ENCODE peak calls at places on chromosomes 7 and 10, in five cellular contexts. One of them, this sample, is unnamed.

GRCh38 chr7:147308539-147308938 is 1191.9 kb downstream of the CNTNAP2 start:
- DNase-seq in choroid plexus epithelial cell: no peak
- DNase-seq in GM23338: peak
- DNase-seq in A673: no peak
- DNase-seq in Caco-2: peak
- DNase-seq in this sample: no peak

GRCh38 chr10:5552376-5553321 is 27.9 kb downstream of the CALML3 start:
- DNase-seq in choroid plexus epithelial cell: no peak
- DNase-seq in GM23338: no peak
- DNase-seq in A673: no peak
- DNase-seq in Caco-2: no peak
- DNase-seq in this sample: no peak

GRCh38 chr10:86364551-86365345 is 1.8 kb downstream of the GRID1 start:
- DNase-seq in choroid plexus epithelial cell: no peak
- DNase-seq in GM23338: peak
- DNase-seq in A673: no peak
- DNase-seq in Caco-2: no peak
- DNase-seq in this sample: no peak

GRCh38 chr10:61411651-61412050 is 41.5 kb downstream of the TMEM26 start:
- DNase-seq in choroid plexus epithelial cell: no peak
- DNase-seq in GM23338: no peak
- DNase-seq in A673: no peak
- DNase-seq in Caco-2: no peak
- DNase-seq in this sample: no peak

GRCh38 chr10:62380002-62380401 is 5.8 kb downstream of the ZNF365 start:
- DNase-seq in choroid plexus epithelial cell: peak
- DNase-seq in GM23338: no peak
- DNase-seq in A673: peak
- DNase-seq in Caco-2: peak
- DNase-seq in this sample: peak

GRCh38 chr10:667096-667495 is 22.4 kb downstream of the DIP2C start:
- DNase-seq in choroid plexus epithelial cell: no peak
- DNase-seq in GM23338: no peak
- DNase-seq in A673: no peak
- DNase-seq in Caco-2: no peak
- DNase-seq in this sample: no peak

GRCh38 chr10:110151467-110151866 is 55.9 kb upstream of the MXI1 start:
- DNase-seq in choroid plexus epithelial cell: no peak
- DNase-seq in GM23338: no peak
- DNase-seq in A673: no peak
- DNase-seq in Caco-2: no peak
- DNase-seq in this sample: peak

GRCh38 chr7:35717516-35717915 is 22.6 kb upstream of the HERPUD2 start:
- DNase-seq in choroid plexus epithelial cell: no peak
- DNase-seq in GM23338: no peak
- DNase-seq in A673: no peak
- DNase-seq in Caco-2: no peak
- DNase-seq in this sample: no peak

GRCh38 chr10:101901340-101901739 is 57.7 kb upstream of the KCNIP2 start:
- DNase-seq in choroid plexus epithelial cell: no peak
- DNase-seq in GM23338: peak
- DNase-seq in A673: no peak
- DNase-seq in Caco-2: no peak
- DNase-seq in this sample: no peak

GRCh38 chr10:123170961-123171360 is 16.8 kb downstream of the BUB3 start:
- DNase-seq in choroid plexus epithelial cell: no peak
- DNase-seq in GM23338: no peak
- DNase-seq in A673: no peak
- DNase-seq in Caco-2: no peak
- DNase-seq in this sample: no peak

GRCh38 chr10:96695366-96695765 is 24.9 kb downstream of the PIK3AP1 start:
- DNase-seq in choroid plexus epithelial cell: peak
- DNase-seq in GM23338: no peak
- DNase-seq in A673: no peak
- DNase-seq in Caco-2: no peak
- DNase-seq in this sample: no peak
- H3K4me3 ChIP-seq in choroid plexus epithelial cell: no peak
- H3K4me3 ChIP-seq in GM23338: no peak
- H3K4me3 ChIP-seq in A673: no peak
- H3K4me3 ChIP-seq in Caco-2: no peak
- H3K4me3 ChIP-seq in this sample: no peak

GRCh38 chr10:119403927-119404326 is 138.6 kb downstream of the RGS10 start:
- DNase-seq in choroid plexus epithelial cell: no peak
- DNase-seq in GM23338: no peak
- DNase-seq in A673: no peak
- DNase-seq in Caco-2: no peak
- DNase-seq in this sample: no peak
- TF ChIP-seq CTCF in choroid plexus epithelial cell: peak
- TF ChIP-seq CTCF in GM23338: no peak
- TF ChIP-seq CTCF in A673: no peak
- TF ChIP-seq CTCF in Caco-2: no peak
- TF ChIP-seq CTCF in this sample: no peak

GRCh38 chr10:131902691-131903090 is 1.9 kb downstream of the PPP2R2D start:
- DNase-seq in choroid plexus epithelial cell: no peak
- DNase-seq in GM23338: no peak
- DNase-seq in A673: no peak
- DNase-seq in Caco-2: no peak
- DNase-seq in this sample: no peak

GRCh38 chr10:131900350-131901152 is at the start of gene PPP2R2D:
- DNase-seq in choroid plexus epithelial cell: peak
- DNase-seq in GM23338: peak
- DNase-seq in A673: peak
- DNase-seq in Caco-2: peak
- DNase-seq in this sample: peak

GRCh38 chr10:131899695-131900349 is 986 bp upstream of the PPP2R2D start:
- DNase-seq in choroid plexus epithelial cell: no peak
- DNase-seq in GM23338: peak
- DNase-seq in A673: peak
- DNase-seq in Caco-2: peak
- DNase-seq in this sample: no peak

GRCh38 chr10:131901181-131901829 is 497 bp downstream of the PPP2R2D start:
- DNase-seq in choroid plexus epithelial cell: peak
- DNase-seq in GM23338: peak
- DNase-seq in A673: peak
- DNase-seq in Caco-2: peak
- DNase-seq in this sample: peak

DNA sequence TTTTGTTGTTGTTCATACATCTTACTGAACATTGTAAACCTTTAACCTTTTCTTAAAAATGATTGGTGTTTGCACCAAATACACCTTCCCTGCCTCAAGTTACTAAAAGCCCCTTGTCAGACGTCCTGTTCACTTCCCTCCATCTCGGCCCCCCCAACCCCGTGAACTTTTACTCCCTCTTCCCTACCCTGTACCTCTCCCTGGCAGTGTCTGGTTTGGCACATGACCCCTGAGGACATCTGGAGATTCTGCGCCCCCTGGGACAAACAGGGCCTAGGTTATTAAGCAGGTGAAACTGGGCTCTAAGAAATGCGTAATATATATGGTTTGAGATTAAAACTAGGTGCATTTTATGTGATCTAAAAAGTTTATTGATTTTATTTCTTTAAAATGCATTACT is 1.4 kb downstream of the PPP2R2D start:
- DNase-seq in choroid plexus epithelial cell: no peak
- DNase-seq in GM23338: no peak
- DNase-seq in A673: no peak
- DNase-seq in Caco-2: no peak
- DNase-seq in this sample: no peak
- H3K4me3 ChIP-seq in choroid plexus epithelial cell: peak
- H3K4me3 ChIP-seq in GM23338: peak
- H3K4me3 ChIP-seq in A673: peak
- H3K4me3 ChIP-seq in Caco-2: peak
- H3K4me3 ChIP-seq in this sample: peak

DNA sequence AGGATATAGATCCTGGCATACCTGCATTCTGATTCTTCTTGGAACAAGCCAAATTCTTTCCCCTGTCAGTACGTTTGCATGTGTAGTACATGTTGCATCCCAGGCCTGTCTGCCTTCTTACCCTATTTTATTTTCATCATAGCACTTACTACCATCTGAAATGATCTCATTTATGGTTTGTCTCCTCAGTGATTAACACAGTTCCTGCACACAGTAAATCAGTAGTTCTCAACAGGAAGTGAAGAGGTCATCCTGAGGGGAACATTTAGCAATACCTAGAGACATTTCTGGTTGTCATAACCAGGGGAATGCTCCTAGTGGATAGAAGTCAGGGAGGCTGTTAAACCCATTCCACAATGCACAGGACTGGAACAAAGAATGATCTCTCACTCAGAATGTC is 38.2 kb upstream of the SLC26A4 start:
- DNase-seq in choroid plexus epithelial cell: peak
- DNase-seq in GM23338: no peak
- DNase-seq in A673: peak
- DNase-seq in Caco-2: no peak
- DNase-seq in this sample: peak
- TF ChIP-seq CTCF in choroid plexus epithelial cell: no peak
- TF ChIP-seq CTCF in GM23338: no peak
- TF ChIP-seq CTCF in A673: no peak
- TF ChIP-seq CTCF in Caco-2: no peak
- TF ChIP-seq CTCF in this sample: no peak

DNA sequence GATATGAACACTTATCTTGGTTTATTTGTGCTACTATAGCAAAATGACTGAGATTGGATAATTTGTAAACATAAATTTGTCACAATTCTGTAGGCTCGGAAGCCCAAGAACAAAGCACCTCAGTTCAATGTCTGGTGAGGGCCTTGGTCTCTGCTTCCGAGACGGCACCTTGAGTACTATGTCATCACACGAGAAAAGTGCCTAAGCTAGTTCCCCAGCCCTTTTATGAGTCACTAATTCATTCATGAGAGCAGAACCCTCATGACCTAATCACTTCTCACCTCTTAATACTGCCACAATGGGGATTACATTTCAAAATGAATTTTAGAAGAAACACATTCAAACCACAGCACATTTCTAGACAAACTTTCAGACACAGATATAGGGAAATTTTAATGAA is 52.0 kb upstream of the PRSS1 start:
- DNase-seq in choroid plexus epithelial cell: no peak
- DNase-seq in GM23338: no peak
- DNase-seq in A673: no peak
- DNase-seq in Caco-2: no peak
- DNase-seq in this sample: peak
- H3K4me3 ChIP-seq in choroid plexus epithelial cell: no peak
- H3K4me3 ChIP-seq in GM23338: peak
- H3K4me3 ChIP-seq in A673: no peak
- H3K4me3 ChIP-seq in Caco-2: no peak
- H3K4me3 ChIP-seq in this sample: no peak

DNA sequence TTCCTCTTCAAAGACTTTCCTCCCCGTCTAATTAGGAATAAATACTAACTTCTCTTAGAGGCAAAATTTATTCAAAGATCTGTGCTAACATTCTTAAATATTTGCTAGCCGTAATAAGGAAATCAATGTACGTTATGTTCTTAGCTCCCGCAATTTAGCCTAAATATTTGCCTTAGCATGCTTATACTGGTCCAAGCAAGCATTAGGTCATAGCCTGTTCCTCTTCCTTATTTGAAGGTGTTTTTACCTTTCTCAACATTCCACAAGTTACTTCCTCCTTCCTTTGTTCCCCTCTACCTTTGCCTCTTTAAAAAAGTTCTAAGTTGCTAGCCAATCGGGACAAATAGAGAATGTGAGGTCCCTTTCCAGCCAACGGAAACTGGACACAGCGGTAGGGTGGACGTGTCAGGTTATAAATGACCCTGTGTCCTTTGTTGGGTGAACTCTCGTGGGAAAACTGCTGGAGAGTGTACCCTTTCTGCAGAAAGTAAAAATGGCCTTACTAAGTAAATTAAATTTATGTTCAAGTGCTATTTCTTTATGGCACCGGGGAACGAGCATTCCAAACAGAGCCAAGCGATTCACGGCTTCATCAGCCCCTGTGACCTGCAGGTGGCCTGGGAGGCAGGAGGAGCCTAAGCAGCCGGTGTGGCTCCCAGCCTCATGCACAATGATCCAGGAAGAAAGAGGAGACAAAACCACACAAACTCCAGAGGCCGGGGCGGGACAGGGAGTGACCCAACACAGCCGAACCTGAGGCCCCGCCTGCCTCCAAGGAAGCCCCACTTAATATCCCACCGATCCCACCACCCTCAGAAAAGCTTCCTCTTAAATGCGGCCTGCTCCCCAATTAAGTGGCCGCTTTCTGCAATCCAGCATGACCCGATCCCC is 67.0 kb downstream of the ZRANB1 start:
- DNase-seq in choroid plexus epithelial cell: no peak
- DNase-seq in GM23338: peak
- DNase-seq in A673: no peak
- DNase-seq in Caco-2: no peak
- DNase-seq in this sample: peak
- TF ChIP-seq CTCF in choroid plexus epithelial cell: no peak
- TF ChIP-seq CTCF in GM23338: no peak
- TF ChIP-seq CTCF in A673: no peak
- TF ChIP-seq CTCF in Caco-2: no peak
- TF ChIP-seq CTCF in this sample: no peak

GRCh38 chr10:33038672-33039071 is 80.6 kb upstream of the ITGB1 start:
- DNase-seq in choroid plexus epithelial cell: no peak
- DNase-seq in GM23338: no peak
- DNase-seq in A673: no peak
- DNase-seq in Caco-2: no peak
- DNase-seq in this sample: no peak
- H3K4me3 ChIP-seq in choroid plexus epithelial cell: no peak
- H3K4me3 ChIP-seq in GM23338: no peak
- H3K4me3 ChIP-seq in A673: no peak
- H3K4me3 ChIP-seq in Caco-2: no peak
- H3K4me3 ChIP-seq in this sample: no peak

DNA sequence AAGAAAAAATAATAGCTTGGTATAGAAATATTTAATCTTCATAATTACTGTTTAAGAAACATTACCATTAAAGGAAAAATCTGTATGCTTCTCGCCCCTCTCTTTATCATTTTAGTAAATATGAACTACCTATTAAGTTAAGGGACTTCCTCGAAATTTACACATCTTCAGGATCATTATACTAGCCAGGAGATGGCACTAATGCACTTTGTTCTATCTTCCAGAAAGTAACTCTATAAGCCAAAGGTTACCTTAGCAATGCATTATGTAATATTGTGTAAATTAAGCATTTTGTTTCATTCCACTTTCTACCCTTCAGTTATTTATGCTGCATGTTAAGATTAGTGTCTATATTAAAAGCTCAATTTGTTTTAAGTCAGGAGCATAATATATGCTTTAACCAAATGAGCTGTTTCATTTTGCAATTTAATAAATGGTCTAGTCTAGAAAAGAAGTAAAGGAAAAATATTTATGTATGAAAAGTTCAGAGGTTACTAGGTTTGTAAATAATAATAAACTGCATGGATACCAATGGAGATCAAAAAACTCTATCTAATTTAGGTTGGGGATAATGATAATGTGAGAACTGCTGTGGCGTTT is 128.4 kb downstream of the ANKRD7 start:
- DNase-seq in choroid plexus epithelial cell: peak
- DNase-seq in GM23338: peak
- DNase-seq in A673: peak
- DNase-seq in Caco-2: peak
- DNase-seq in this sample: peak
- TF ChIP-seq CTCF in choroid plexus epithelial cell: no peak
- TF ChIP-seq CTCF in GM23338: peak
- TF ChIP-seq CTCF in A673: peak
- TF ChIP-seq CTCF in Caco-2: peak
- TF ChIP-seq CTCF in this sample: peak

This sample was measured in epithelial cell of esophagus.